ENCODE peak calls at places on chromosomes 7 and 10, in four cellular contexts. T is K562, B is IMR-90, F is GM12878. N is an unnamed sample.
A peak's percentile ranks its signal among the peaks of the same experiment; 100 is the strongest.

GRCh38 chr7:106737202-106737562 is 76.2 kb upstream of the CCDC71L start:
- DNase-seq in T (no peak), B (peak; percentile 63), F (no peak), N (peak; percentile 72)

GRCh38 chr7:427506-428103 is 92.0 kb downstream of the PDGFA start:
- DNase-seq in T (no peak), B (no peak), F (no peak), N (no peak)

GRCh38 chr7:106542550-106543220 is 118.3 kb downstream of the CCDC71L start:
- DNase-seq in T (peak; percentile 89), B (peak; percentile 89), F (peak; percentile 57), N (peak; percentile 96)

GRCh38 chr10:125720002-125720382 is 483 bp downstream of the EDRF1 start:
- DNase-seq in T (no peak), B (peak; percentile 3), F (no peak), N (no peak)

GRCh38 chr10:11894381-11895107 is 71.4 kb downstream of the PROSER2 start:
- DNase-seq in T (peak; percentile 83), B (no peak), F (no peak), N (no peak)

GRCh38 chr10:17783751-17784150 is 25.4 kb upstream of the MRC1 start:
- DNase-seq in T (no peak), B (no peak), F (no peak), N (no peak)

GRCh38 chr7:15215611-15216010 is 313.1 kb upstream of the DGKB start:
- DNase-seq in T (no peak), B (no peak), F (no peak), N (no peak)

GRCh38 chr7:139673230-139673629 is 104.6 kb downstream of the HIPK2 start:
- DNase-seq in T (no peak), B (no peak), F (peak; percentile 90), N (no peak)

GRCh38 chr10:47379901-47380300 is 4.2 kb downstream of the ZNF488 start:
- DNase-seq in T (no peak), B (no peak), F (no peak), N (no peak)

DNA sequence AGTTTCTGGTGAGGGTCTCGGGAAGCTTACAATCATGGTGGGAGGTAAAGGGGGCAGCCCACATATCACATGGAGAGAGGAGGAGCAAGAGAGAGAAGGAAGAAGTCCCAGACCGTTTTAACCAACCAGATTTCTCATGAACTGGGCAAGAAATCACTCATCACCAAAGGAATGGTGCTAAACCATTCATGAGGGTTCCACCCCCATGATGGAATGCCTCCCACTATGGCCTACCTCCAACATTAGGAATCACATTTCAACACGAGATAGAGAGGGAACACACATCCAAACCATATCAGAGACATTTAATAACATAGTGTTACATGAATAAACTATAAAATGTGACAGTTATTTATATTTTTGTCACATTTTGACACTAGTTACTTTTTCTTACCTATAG is 214.8 kb upstream of the MAGI2 start:
- DNase-seq in T (no peak), B (no peak), F (no peak), N (no peak)
- TF ChIP-seq FOS in T (no peak), B (no peak), F (no peak), N (no peak)

GRCh38 chr7:101819183-101819582 is 1.8 kb downstream of the CUX1 start:
- DNase-seq in T (no peak), B (no peak), F (no peak), N (no peak)

GRCh38 chr7:101817031-101817929 is at the start of gene CUX1:
- DNase-seq in T (peak; percentile 71), B (no peak), F (no peak), N (no peak)

GRCh38 chr7:101818699-101819071 is 1.3 kb downstream of the CUX1 start:
- DNase-seq in T (no peak), B (no peak), F (no peak), N (no peak)

GRCh38 chr7:101816499-101817030 is 861 bp upstream of the CUX1 start:
- DNase-seq in T (peak; percentile 77), B (peak; percentile 37), F (no peak), N (no peak)

GRCh38 chr7:101817930-101818698 is 688 bp downstream of the CUX1 start:
- DNase-seq in T (no peak), B (peak; percentile 47), F (no peak), N (peak; percentile 33)
- H3K27ac ChIP-seq in T (peak overlapping the region; percentile 81), B (peak overlapping the region; percentile 15), F (no peak overlapping the region), N (no peak overlapping the region)

DNA sequence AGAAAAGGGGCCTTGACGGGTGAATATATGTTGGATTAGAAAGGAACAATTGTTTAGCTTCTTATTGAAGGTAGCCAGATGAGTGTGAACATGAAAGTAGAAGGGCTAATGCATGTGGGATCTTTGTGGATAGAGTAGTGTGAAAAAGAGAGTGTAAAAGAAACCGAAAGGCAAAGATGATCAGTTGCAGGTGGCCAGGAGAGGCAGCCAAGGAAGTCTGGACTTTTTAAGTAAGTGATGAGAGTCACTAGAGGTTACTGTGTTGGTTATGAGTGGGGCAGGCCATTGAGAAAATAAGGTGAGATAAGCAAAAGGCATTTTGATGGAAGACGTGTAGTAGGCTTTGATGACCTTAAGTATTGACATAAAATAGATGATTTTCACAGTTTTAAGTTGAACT is 64.7 kb upstream of the ETV1 start:
- DNase-seq in T (no peak), B (no peak), F (no peak), N (no peak)
- TF ChIP-seq FOS in T (no peak), B (no peak), F (no peak), N (no peak)

GRCh38 chr7:30396379-30396778 is 82.2 kb downstream of the NOD1 start:
- DNase-seq in T (no peak), B (no peak), F (no peak), N (peak; percentile 6)
- H3K27ac ChIP-seq in T (no peak overlapping the region), B (no peak overlapping the region), F (no peak overlapping the region), N (no peak overlapping the region)

GRCh38 chr7:81154565-81154964 is 235.7 kb upstream of the SEMA3C start:
- DNase-seq in T (no peak), B (no peak), F (no peak), N (no peak)

GRCh38 chr7:81155654-81156373 is 237.0 kb upstream of the SEMA3C start:
- DNase-seq in T (no peak), B (no peak), F (no peak), N (no peak)

GRCh38 chr7:81150951-81151361 is 232.1 kb upstream of the SEMA3C start:
- DNase-seq in T (no peak), B (peak; percentile 31), F (no peak), N (no peak)
- TF ChIP-seq FOS in T (no peak), B (no peak), F (no peak), N (no peak)

GRCh38 chr7:4740796-4741195 is 34.6 kb upstream of the AP5Z1 start:
- DNase-seq in T (no peak), B (no peak), F (no peak), N (no peak)

GRCh38 chr7:4744391-4745264 is 30.8 kb upstream of the AP5Z1 start:
- DNase-seq in T (peak; percentile 90), B (peak; percentile 99), F (peak; percentile 58), N (peak; percentile 96)

GRCh38 chr7:4739528-4739992 is 35.9 kb upstream of the AP5Z1 start:
- DNase-seq in T (peak; percentile 65), B (peak; percentile 38), F (no peak), N (no peak)

GRCh38 chr7:4742852-4743251 is 32.6 kb upstream of the AP5Z1 start:
- DNase-seq in T (no peak), B (peak; percentile 25), F (no peak), N (no peak)

DNA sequence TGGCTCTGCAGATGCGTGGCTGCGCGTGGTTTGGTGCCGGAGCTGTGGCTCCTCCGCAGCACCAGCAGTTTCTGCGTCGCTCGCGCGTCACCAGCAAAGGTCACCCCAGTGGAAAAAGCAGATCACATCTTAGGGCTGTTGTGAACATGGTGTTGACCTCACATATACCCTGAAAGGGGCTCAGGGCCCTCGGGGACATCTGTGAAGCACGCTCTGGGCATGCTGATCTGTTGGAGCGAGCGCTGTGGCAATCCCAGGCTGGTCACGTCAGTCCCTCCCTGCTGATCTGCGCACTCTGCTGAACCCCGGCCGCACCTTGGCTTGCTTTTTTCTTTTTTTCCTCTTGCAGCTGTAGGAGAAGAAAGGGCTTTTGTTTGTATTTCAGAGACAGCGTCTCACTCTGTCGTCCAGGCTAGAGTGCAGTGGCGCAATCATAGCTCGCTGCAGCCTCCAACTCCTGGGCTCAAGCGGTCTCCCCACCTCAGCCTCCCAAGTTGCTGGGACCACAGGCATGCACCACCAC is 33.3 kb upstream of the AP5Z1 start:
- DNase-seq in T (no peak), B (no peak), F (no peak), N (no peak)
- H3K27ac ChIP-seq in T (no peak overlapping the region), B (no peak overlapping the region), F (no peak overlapping the region), N (no peak overlapping the region)

DNA sequence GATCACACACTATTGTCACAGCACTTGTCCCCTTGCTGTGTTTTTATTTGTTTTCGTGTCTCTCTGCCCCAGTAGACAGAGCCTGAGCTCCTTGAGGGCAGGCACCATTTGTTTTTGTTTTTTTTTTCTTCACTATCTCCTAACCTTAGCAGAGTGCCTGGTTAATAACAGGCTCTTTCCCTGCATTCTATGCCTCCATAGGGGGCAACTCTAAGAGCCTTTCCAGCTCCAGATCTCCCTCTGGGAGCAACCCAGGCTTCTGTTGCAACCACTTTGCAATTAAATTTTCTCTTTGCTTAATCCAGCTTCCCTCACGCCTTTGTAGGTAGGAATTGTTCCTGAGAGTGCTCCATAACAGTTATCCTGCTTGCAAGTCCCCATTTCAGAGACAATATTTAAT is 148.4 kb downstream of the PLXDC2 start:
- DNase-seq in T (no peak), B (no peak), F (no peak), N (no peak)
- TF ChIP-seq FOS in T (no peak), B (no peak), F (no peak), N (no peak)